ENCODE peak calls at places on chromosomes 1 and 21, in eight cellular contexts. A, N, D, S, T, B, E and F are unnamed samples.

GRCh38 chr21:39215078-39215477 is 31.8 kb upstream of the PSMG1 start:
- DNase-seq in T (no peak), B (no peak), N (no peak), D (no peak), E (no peak), A (no peak), S (no peak), F (no peak)

GRCh38 chr1:151989131-151989868 is 4.4 kb downstream of the S100A10 start:
- DNase-seq in N (peak), T (peak), B (peak), S (no peak), D (peak), A (peak), E (no peak), F (peak)

GRCh38 chr1:54465351-54465811 is 59.2 kb upstream of the SSBP3 start:
- DNase-seq in N (peak), S (no peak), T (no peak), A (no peak), E (no peak), B (no peak), D (no peak), F (no peak)

GRCh38 chr1:33943978-33944377 is 80.1 kb downstream of the HMGB4 start:
- DNase-seq in E (no peak), A (no peak), N (no peak), T (no peak), B (peak), D (no peak), S (no peak), F (peak)

GRCh38 chr1:25676488-25676887 is 59.9 kb downstream of the MAN1C1 start:
- DNase-seq in N (no peak), A (no peak), D (peak), S (peak), B (no peak), T (no peak), E (no peak), F (peak)

GRCh38 chr1:84632975-84633427 is 57.3 kb downstream of the SSX2IP start:
- DNase-seq in N (no peak), E (no peak), A (no peak), S (no peak), D (no peak), B (peak), T (no peak), F (peak)

GRCh38 chr21:16563795-16564194 is 834.0 kb downstream of the USP25 start:
- DNase-seq in E (no peak), S (no peak), T (no peak), D (no peak), N (no peak), B (peak), A (no peak), F (peak)

GRCh38 chr1:235074335-235075120 is 54.1 kb downstream of the TOMM20 start:
- DNase-seq in S (peak), E (no peak), B (peak), A (peak), T (peak), D (no peak), N (peak), F (peak)

GRCh38 chr1:162165528-162165927 is 96.0 kb downstream of the NOS1AP start:
- DNase-seq in N (no peak), E (no peak), S (peak), A (no peak), T (no peak), B (no peak), D (no peak), F (no peak)

GRCh38 chr1:32246888-32247273 is at the start of gene FAM167B:
- DNase-seq in A (no peak), T (no peak), D (peak), E (no peak), N (peak), S (no peak), B (peak), F (no peak)

GRCh38 chr1:169574336-169574735 is 11.9 kb downstream of the F5 start:
- DNase-seq in B (no peak), E (no peak), A (no peak), N (no peak), S (peak), D (no peak), T (no peak), F (no peak)

GRCh38 chr21:39127506-39127905 is 55.7 kb downstream of the PSMG1 start:
- DNase-seq in B (no peak), T (no peak), S (no peak), D (no peak), A (no peak), N (no peak), E (no peak), F (no peak)

GRCh38 chr1:232040260-232040659 is 413.7 kb downstream of the DISC1 start:
- DNase-seq in D (no peak), A (no peak), E (no peak), T (no peak), B (no peak), S (no peak), N (no peak), F (no peak)

GRCh38 chr1:173562813-173563212 is 40.1 kb downstream of the SLC9C2 start:
- DNase-seq in N (no peak), T (no peak), B (no peak), S (no peak), D (no peak), E (no peak), A (no peak), F (no peak)

GRCh38 chr1:6635910-6636760 is 11.5 kb downstream of the THAP3 start:
- DNase-seq in E (no peak), T (no peak), N (no peak), S (no peak), B (no peak), D (no peak), A (no peak), F (no peak)

GRCh38 chr1:165954940-165955339 is 127.5 kb downstream of the UCK2 start:
- DNase-seq in E (no peak), N (no peak), B (peak), A (no peak), D (no peak), T (no peak), S (no peak), F (no peak)

GRCh38 chr1:226166341-226166740 is 20.2 kb downstream of the ACBD3 start:
- DNase-seq in E (no peak), T (no peak), N (no peak), B (no peak), A (no peak), D (no peak), S (no peak), F (no peak)

GRCh38 chr1:109331113-109331512 is 24.3 kb upstream of the MYBPHL start:
- DNase-seq in T (no peak), A (no peak), E (no peak), D (no peak), N (no peak), S (no peak), B (no peak), F (no peak)

GRCh38 chr1:204115128-204115527 is 36.7 kb downstream of the ETNK2 start:
- DNase-seq in T (no peak), N (no peak), S (no peak), A (no peak), B (no peak), E (no peak), D (no peak), F (no peak)

GRCh38 chr1:37158113-37158749 is 123.9 kb upstream of the GRIK3 start:
- DNase-seq in S (no peak), E (no peak), A (no peak), B (no peak), T (no peak), D (no peak), N (no peak), F (no peak)

GRCh38 chr1:42968654-42969053 is 10.0 kb upstream of the SLC2A1 start:
- DNase-seq in A (no peak), B (no peak), T (peak), S (no peak), N (no peak), E (no peak), D (no peak), F (no peak)

GRCh38 chr1:54347261-54347954 is 58.8 kb downstream of the SSBP3 start:
- DNase-seq in E (no peak), D (no peak), A (no peak), T (no peak), S (no peak), B (no peak), N (no peak), F (no peak)

GRCh38 chr1:32872189-32872898 is 1.6 kb upstream of the FNDC5 start:
- DNase-seq in B (no peak), N (peak), E (no peak), A (peak), S (peak), T (peak), D (peak), F (peak)

GRCh38 chr1:244022301-244022700 is 28.8 kb upstream of the ZBTB18 start:
- DNase-seq in D (no peak), E (no peak), N (no peak), T (no peak), S (no peak), A (no peak), B (peak), F (no peak)

GRCh38 chr1:180482425-180483275 is 19.7 kb downstream of the ACBD6 start:
- DNase-seq in D (no peak), E (no peak), N (no peak), T (no peak), B (peak), A (no peak), S (peak), F (peak)

GRCh38 chr1:27868932-27869718 is 3.2 kb upstream of the THEMIS2 start:
- DNase-seq in S (no peak), T (no peak), B (no peak), A (peak), N (no peak), D (no peak), E (no peak), F (no peak)

GRCh38 chr1:214473392-214473791 is 78.0 kb downstream of the PTPN14 start:
- DNase-seq in T (no peak), B (peak), N (no peak), A (no peak), D (no peak), S (no peak), E (no peak), F (no peak)

GRCh38 chr1:41844255-41844654 is 74.5 kb downstream of the HIVEP3 start:
- DNase-seq in E (no peak), B (no peak), T (no peak), S (no peak), A (no peak), D (no peak), N (no peak), F (no peak)

GRCh38 chr21:35529141-35529863 is 480.2 kb upstream of the RUNX1 start:
- DNase-seq in S (no peak), E (no peak), N (no peak), T (no peak), B (no peak), D (no peak), A (no peak), F (peak)

GRCh38 chr1:31753623-31754349 is 10.4 kb downstream of the ADGRB2 start:
- DNase-seq in E (peak), T (peak), D (peak), S (peak), A (no peak), B (no peak), N (no peak), F (no peak)

GRCh38 chr1:147111381-147112130 is 60.7 kb downstream of the PRKAB2 start:
- DNase-seq in E (no peak), N (no peak), A (no peak), D (no peak), B (no peak), T (no peak), S (no peak), F (no peak)

GRCh38 chr1:15947382-15948090 is 28.4 kb downstream of the ZBTB17 start:
- DNase-seq in D (no peak), T (no peak), B (no peak), E (no peak), N (no peak), S (no peak), A (no peak), F (no peak)

GRCh38 chr1:110607663-110608230 is 1.6 kb upstream of the KCNA2 start:
- DNase-seq in A (no peak), B (no peak), N (no peak), D (no peak), T (no peak), E (no peak), S (no peak), F (no peak)

GRCh38 chr1:22575532-22576147 is 12.4 kb downstream of the EPHA8 start:
- DNase-seq in E (no peak), B (no peak), D (no peak), N (no peak), A (no peak), T (no peak), S (no peak), F (no peak)

GRCh38 chr1:65020774-65021173 is 54.4 kb upstream of the JAK1 start:
- DNase-seq in B (no peak), A (no peak), S (no peak), N (no peak), T (no peak), D (no peak), E (no peak), F (peak)